ENCODE peak calls at places on chromosome 20, in eight cellular contexts. N, T, M, Y, P, F, X and W are unnamed samples.

GRCh38 chr20:973785-974194 is 28.3 kb downstream of the RSPO4 start:
- DNase-seq in N (no peak), T (no peak), M (no peak), Y (peak; percentile 23), P (peak; percentile 12), F (no peak), X (no peak), W (no peak)

GRCh38 chr20:23121766-23122095 is 35.6 kb upstream of the CD93 start:
- DNase-seq in N (no peak), T (no peak), M (no peak), Y (no peak), P (no peak), F (peak; percentile 28), X (no peak), W (no peak)

GRCh38 chr20:15359056-15359455 is 1021.6 kb upstream of the FLRT3 start:
- DNase-seq in N (no peak), T (no peak), M (no peak), Y (no peak), P (no peak), F (no peak), X (no peak), W (no peak)

GRCh38 chr20:59047938-59048680 is 5.5 kb upstream of the PRELID3B start:
- DNase-seq in N (no peak), T (no peak), M (no peak), Y (no peak), P (peak; percentile 63), F (no peak), X (no peak), W (no peak)

GRCh38 chr20:41167118-41167470 is 29.8 kb downstream of the PLCG1 start:
- DNase-seq in N (no peak), T (no peak), M (peak; percentile 12), Y (no peak), P (peak; percentile 5), F (peak; percentile 25), X (no peak), W (no peak)

GRCh38 chr20:11755071-11755881 is 162.4 kb upstream of the BTBD3 start:
- DNase-seq in N (no peak), T (no peak), M (no peak), Y (no peak), P (no peak), F (no peak), X (no peak), W (no peak)

GRCh38 chr20:48621256-48622078 is 206.3 kb downstream of the PREX1 start:
- DNase-seq in N (no peak), T (no peak), M (peak; percentile 40), Y (peak; percentile 24), P (peak; percentile 44), F (peak; percentile 61), X (peak; percentile 56), W (peak; percentile 37)

GRCh38 chr20:45987108-45987780 is 15.2 kb upstream of the ZNF335 start:
- DNase-seq in N (peak; percentile 59), T (peak; percentile 95), M (peak; percentile 60), Y (peak; percentile 84), P (peak; percentile 78), F (peak; percentile 88), X (peak; percentile 82), W (peak; percentile 87)

GRCh38 chr20:24721891-24722530 is 227.1 kb upstream of the CST7 start:
- DNase-seq in N (no peak), T (peak; percentile 28), M (no peak), Y (no peak), P (no peak), F (no peak), X (no peak), W (no peak)

GRCh38 chr20:51695574-51696303 is 72.5 kb downstream of the ATP9A start:
- DNase-seq in N (no peak), T (no peak), M (no peak), Y (no peak), P (no peak), F (no peak), X (no peak), W (no peak)

GRCh38 chr20:60037120-60037499 is 78.9 kb downstream of the CDH26 start:
- DNase-seq in N (no peak), T (no peak), M (no peak), Y (no peak), P (no peak), F (no peak), X (no peak), W (no peak)

GRCh38 chr20:62598761-62599194 is 43.5 kb upstream of the SLCO4A1 start:
- DNase-seq in N (peak; percentile 16), T (no peak), M (no peak), Y (no peak), P (peak; percentile 66), F (no peak), X (peak; percentile 71), W (no peak)

GRCh38 chr20:51562334-51563140 is 20.0 kb upstream of the NFATC2 start:
- DNase-seq in N (peak; percentile 91), T (peak; percentile 85), M (peak; percentile 88), Y (peak; percentile 83), P (peak; percentile 71), F (peak; percentile 72), X (peak; percentile 56), W (peak; percentile 55)

GRCh38 chr20:40563296-40563950 is 125.6 kb downstream of the MAFB start:
- DNase-seq in N (no peak), T (no peak), M (no peak), Y (peak; percentile 43), P (peak; percentile 93), F (peak; percentile 86), X (peak; percentile 94), W (peak; percentile 86)

GRCh38 chr20:63698739-63699465 is 2.5 kb downstream of the TNFRSF6B start:
- DNase-seq in N (peak; percentile 44), T (no peak), M (peak; percentile 35), Y (no peak), P (peak; percentile 35), F (peak; percentile 67), X (peak; percentile 46), W (peak; percentile 47)

GRCh38 chr20:58389324-58389967 is 417 bp downstream of the VAPB start:
- DNase-seq in N (peak; percentile 49), T (no peak), M (no peak), Y (peak; percentile 42), P (peak; percentile 48), F (no peak), X (peak; percentile 71), W (no peak)

GRCh38 chr20:11919046-11919445 is 1.4 kb downstream of the BTBD3 start:
- DNase-seq in N (peak; percentile 50), T (no peak), M (no peak), Y (no peak), P (no peak), F (no peak), X (no peak), W (no peak)

GRCh38 chr20:17969884-17970409 is 1.1 kb downstream of the MGME1 start:
- DNase-seq in N (peak; percentile 39), T (no peak), M (no peak), Y (peak; percentile 29), P (peak; percentile 36), F (no peak), X (no peak), W (peak; percentile 60)

GRCh38 chr20:54497931-54498718 is 22.7 kb downstream of the DOK5 start:
- DNase-seq in N (no peak), T (no peak), M (no peak), Y (no peak), P (no peak), F (no peak), X (no peak), W (no peak)

GRCh38 chr20:14478126-14478525 is 140.7 kb upstream of the FLRT3 start:
- DNase-seq in N (no peak), T (no peak), M (no peak), Y (no peak), P (no peak), F (no peak), X (no peak), W (no peak)

DNA sequence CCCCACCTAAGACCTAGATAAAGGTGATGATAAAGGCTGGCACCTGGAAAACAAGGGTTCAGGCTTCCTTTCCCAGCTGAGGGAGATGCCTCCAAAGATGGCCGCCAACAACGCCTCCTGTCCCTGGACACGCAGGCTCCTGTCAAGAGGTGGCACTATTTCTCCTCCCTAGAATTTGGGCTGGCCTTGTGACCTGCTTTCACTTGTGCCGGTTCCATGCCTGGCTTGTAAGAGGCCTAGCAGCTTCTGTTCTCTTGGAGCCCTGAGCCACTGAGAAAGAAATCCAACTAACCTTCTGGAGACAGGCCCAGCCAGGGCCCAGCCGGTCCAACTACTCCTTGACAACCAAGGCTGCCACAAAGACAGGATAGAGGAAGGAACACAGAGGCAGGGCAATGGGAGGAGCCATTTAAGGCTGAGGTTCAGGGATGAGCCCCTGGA is 60.2 kb upstream of the RALY start:
- DNase-seq in N (peak; percentile 57), T (peak; percentile 70), M (peak; percentile 24), Y (peak; percentile 63), P (peak; percentile 59), F (peak; percentile 70), X (peak; percentile 63), W (peak; percentile 61)
- H3K4me3 ChIP-seq in N (no peak overlapping the region), T (no peak overlapping the region), M (no peak overlapping the region), Y (no peak overlapping the region), P (no peak overlapping the region), F (no peak overlapping the region), X (no peak overlapping the region), W (no peak overlapping the region)

GRCh38 chr20:43389839-43390626 is 67.7 kb upstream of the SRSF6 start:
- DNase-seq in N (no peak), T (peak; percentile 92), M (no peak), Y (peak; percentile 56), P (no peak), F (peak; percentile 77), X (no peak), W (no peak)
- TF ChIP-seq CTCF in N (no peak), T (peak; percentile 56), M (no peak), Y (no peak), P (no peak), F (peak; percentile 60), X (no peak), W (peak; percentile 53)

DNA sequence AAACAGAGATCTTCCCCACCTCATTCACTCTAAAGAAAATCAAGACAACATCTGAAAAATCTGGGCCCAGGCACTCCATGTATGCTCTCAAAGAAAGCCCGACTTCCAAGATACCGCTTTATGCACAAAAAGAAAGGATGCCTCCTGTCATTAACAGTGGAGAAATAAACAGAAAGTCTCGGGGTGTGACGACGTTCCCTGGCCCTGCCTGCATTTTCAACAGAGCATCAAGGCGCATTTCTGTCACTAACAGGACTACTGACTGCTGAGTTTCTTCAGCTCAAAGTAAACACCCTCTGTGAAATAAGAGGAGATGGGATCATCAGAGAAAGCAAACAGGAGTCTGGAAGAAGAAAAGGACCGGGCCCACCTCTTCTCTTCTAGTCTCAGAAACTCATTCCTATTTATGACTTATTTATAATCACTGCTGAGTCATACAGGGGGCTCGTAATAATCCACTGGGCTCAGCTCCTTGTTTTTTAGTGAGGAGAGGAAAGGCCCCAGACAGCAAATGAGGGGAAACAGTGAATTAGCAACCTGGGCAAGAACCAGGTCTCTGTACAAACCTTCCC is 99.7 kb downstream of the ZMYND8 start:
- DNase-seq in N (no peak), T (no peak), M (peak; percentile 9), Y (no peak), P (no peak), F (peak; percentile 3), X (no peak), W (no peak)
- H3K4me1 ChIP-seq in N (peaks cover 58% of the 10 kb centered on the region), T (no peaks in the 10 kb centered on the region), M (peaks cover 8% of the 10 kb centered on the region), Y (peaks cover 31% of the 10 kb centered on the region), P (peaks cover 8% of the 10 kb centered on the region), F (peaks cover 40% of the 10 kb centered on the region), X (peaks cover 9% of the 10 kb centered on the region), W (peaks cover 30% of the 10 kb centered on the region)

GRCh38 chr20:35489717-35490116 is 34.3 kb downstream of the CEP250 start:
- DNase-seq in N (no peak), T (no peak), M (no peak), Y (no peak), P (no peak), F (no peak), X (no peak), W (no peak)
- H3K4me3 ChIP-seq in N (no peak overlapping the region), T (no peak overlapping the region), M (no peak overlapping the region), Y (no peak overlapping the region), P (peak overlapping the region; percentile 49), F (peak overlapping the region; percentile 51), X (no peak overlapping the region), W (peak overlapping the region; percentile 53)

GRCh38 chr20:33541074-33541473 is 51.2 kb downstream of the CBFA2T2 start:
- DNase-seq in N (no peak), T (no peak), M (no peak), Y (no peak), P (no peak), F (no peak), X (no peak), W (no peak)
- TF ChIP-seq CTCF in N (no peak), T (no peak), M (no peak), Y (no peak), P (no peak), F (no peak), X (no peak), W (no peak)